ENCODE peak calls at places on chromosomes 2 and 18, in eight cellular contexts. I is CD4-positive, alpha-beta memory T cell; W is lower lobe of right lung; P is left ventricle myocardium inferior; O is heart left ventricle; Q is SJSA1; X is sigmoid colon; H is IMR-90. N is an unnamed sample. For H3K27me3 and H3K4me1, the result is how much of the 10 kb centered on the place peaks cover.

GRCh38 chr2:9675369-9676351 is 44.9 kb upstream of the YWHAQ start:
- DNase-seq in I (no peak), W (no peak), P (no peak), O (no peak), Q (peak), X (no peak), H (peak), N (no peak)

GRCh38 chr2:1739961-1740713 is 4.2 kb downstream of the PXDN start:
- DNase-seq in I (no peak), W (peak), P (no peak), O (no peak), Q (peak), X (peak), H (peak), N (no peak)

GRCh38 chr2:237726401-237726830 is 72.2 kb upstream of the RBM44 start:
- DNase-seq in I (no peak), W (no peak), P (no peak), O (peak), Q (peak), X (peak), H (peak), N (no peak)

GRCh38 chr2:161857936-161858335 is 216.1 kb downstream of the DPP4 start:
- DNase-seq in I (no peak), W (no peak), P (no peak), O (no peak), Q (no peak), X (no peak), H (no peak), N (no peak)

GRCh38 chr2:112493858-112494648 is 12.1 kb downstream of the TTL start:
- DNase-seq in I (no peak), W (no peak), P (no peak), O (peak), Q (peak), X (no peak), H (peak), N (no peak)

GRCh38 chr2:118249970-118250369 is 161.7 kb downstream of the INSIG2 start:
- DNase-seq in I (no peak), W (no peak), P (no peak), O (no peak), Q (peak), X (no peak), H (peak), N (no peak)

GRCh38 chr2:85792783-85793441 is 39.1 kb downstream of the ATOH8 start:
- DNase-seq in I (no peak), W (no peak), P (no peak), O (no peak), Q (peak), X (peak), H (peak), N (no peak)

GRCh38 chr2:46486441-46486840 is 7.1 kb downstream of the TMEM247 start:
- DNase-seq in I (no peak), W (no peak), P (no peak), O (no peak), Q (no peak), X (no peak), H (no peak), N (no peak)

GRCh38 chr2:52960891-52961290 is 806.7 kb upstream of the CHAC2 start:
- DNase-seq in I (no peak), W (no peak), P (no peak), O (no peak), Q (no peak), X (no peak), H (no peak), N (no peak)

GRCh38 chr2:198483046-198483445 is 678.7 kb downstream of the PLCL1 start:
- DNase-seq in I (no peak), W (no peak), P (no peak), O (no peak), Q (no peak), X (no peak), H (no peak), N (no peak)

GRCh38 chr2:231665208-231665921 is 43.0 kb upstream of the PTMA start:
- DNase-seq in I (no peak), W (no peak), P (no peak), O (peak), Q (no peak), X (no peak), H (no peak), N (no peak)

GRCh38 chr2:231667497-231667896 is 40.8 kb upstream of the PTMA start:
- DNase-seq in I (no peak), W (no peak), P (no peak), O (no peak), Q (no peak), X (no peak), H (no peak), N (no peak)

GRCh38 chr2:231667096-231667427 is 41.3 kb upstream of the PTMA start:
- DNase-seq in I (no peak), W (no peak), P (no peak), O (no peak), Q (no peak), X (no peak), H (no peak), N (no peak)

GRCh38 chr2:231664727-231665126 is 43.6 kb upstream of the PTMA start:
- DNase-seq in I (no peak), W (no peak), P (no peak), O (no peak), Q (no peak), X (no peak), H (no peak), N (no peak)

GRCh38 chr2:231666171-231667095 is 41.9 kb upstream of the PTMA start:
- DNase-seq in I (no peak), W (peak), P (peak), O (peak), Q (peak), X (peak), H (peak), N (peak)
- H3K4me3 ChIP-seq in I (no peak), W (peak), P (peak), O (peak), Q (peak), X (peak), H (peak), N (peak)

GRCh38 chr2:27306136-27306535 is 2.1 kb downstream of the UCN start:
- DNase-seq in I (no peak), W (no peak), P (no peak), O (no peak), Q (no peak), X (no peak), H (no peak), N (no peak)

GRCh38 chr2:27309651-27310050 is 1.4 kb upstream of the UCN start:
- DNase-seq in I (no peak), W (no peak), P (no peak), O (no peak), Q (no peak), X (no peak), H (no peak), N (no peak)

GRCh38 chr2:27308359-27308875 is at the start of gene UCN:
- DNase-seq in I (no peak), W (peak), P (no peak), O (peak), Q (no peak), X (no peak), H (peak), N (peak)

GRCh38 chr2:27306657-27307544 is 1.3 kb downstream of the UCN start:
- DNase-seq in I (peak), W (peak), P (no peak), O (no peak), Q (no peak), X (no peak), H (no peak), N (no peak)

GRCh38 chr2:27307545-27308358 is 493 bp downstream of the UCN start:
- DNase-seq in I (no peak), W (no peak), P (no peak), O (no peak), Q (no peak), X (no peak), H (no peak), N (no peak)
- H3K27me3 ChIP-seq in I (under half), W (under half), P (under half), O (under half), Q (under half), X (half or more), H (under half), N (under half)

GRCh38 chr18:31294199-31294747 is 23.7 kb upstream of the DSG1 start:
- DNase-seq in I (no peak), W (no peak), P (no peak), O (no peak), Q (no peak), X (no peak), H (no peak), N (no peak)

GRCh38 chr18:31297248-31297647 is 20.7 kb upstream of the DSG1 start:
- DNase-seq in I (no peak), W (no peak), P (no peak), O (no peak), Q (no peak), X (no peak), H (no peak), N (no peak)

GRCh38 chr18:31291688-31292087 is 26.3 kb upstream of the DSG1 start:
- DNase-seq in I (no peak), W (no peak), P (no peak), O (no peak), Q (no peak), X (no peak), H (no peak), N (no peak)
- H3K4me1 ChIP-seq in I (under half), W (under half), P (under half), O (under half), Q (under half), X (under half), H (under half), N (under half)

GRCh38 chr18:3879836-3880120 is 429.8 kb downstream of the TGIF1 start:
- DNase-seq in I (no peak), W (no peak), P (no peak), O (no peak), Q (no peak), X (no peak), H (no peak), N (no peak)
- H3K4me3 ChIP-seq in I (no peak), W (no peak), P (no peak), O (no peak), Q (no peak), X (no peak), H (no peak), N (no peak)

DNA sequence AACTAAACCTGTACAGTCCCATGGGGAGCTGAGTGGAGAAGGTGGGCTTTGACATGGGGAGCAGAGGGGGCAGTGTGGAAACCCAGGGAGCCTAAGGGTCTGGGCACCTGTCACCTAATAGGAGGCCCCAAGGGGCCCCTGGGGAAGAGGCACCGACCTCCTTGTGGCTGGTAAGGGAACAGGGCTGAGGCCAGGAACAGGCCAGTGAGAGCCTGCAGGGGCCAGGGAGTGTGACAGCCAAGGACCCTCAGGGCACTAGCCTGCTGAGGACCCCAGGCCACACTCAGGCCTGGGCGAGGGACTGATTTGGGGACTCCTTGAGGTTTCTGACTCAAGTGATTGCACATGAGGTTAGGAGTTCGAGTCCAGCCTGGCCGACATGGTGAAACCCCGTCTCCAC is 24.5 kb upstream of the ALPP start:
- DNase-seq in I (no peak), W (peak), P (no peak), O (no peak), Q (no peak), X (peak), H (no peak), N (no peak)
- H3K27me3 ChIP-seq in I (under half), W (half or more), P (half or more), O (half or more), Q (under half), X (half or more), H (under half), N (under half)

GRCh38 chr2:235024951-235025773 is 73.3 kb downstream of the SH3BP4 start:
- DNase-seq in I (no peak), W (no peak), P (no peak), O (no peak), Q (no peak), X (peak), H (no peak), N (no peak)

GRCh38 chr2:235018838-235019237 is 67.0 kb downstream of the SH3BP4 start:
- DNase-seq in I (no peak), W (no peak), P (no peak), O (no peak), Q (no peak), X (no peak), H (no peak), N (peak)

GRCh38 chr2:235024191-235024611 is 72.4 kb downstream of the SH3BP4 start:
- DNase-seq in I (no peak), W (no peak), P (no peak), O (no peak), Q (peak), X (peak), H (peak), N (no peak)

GRCh38 chr2:235017441-235017840 is 65.6 kb downstream of the SH3BP4 start:
- DNase-seq in I (no peak), W (no peak), P (no peak), O (no peak), Q (no peak), X (no peak), H (no peak), N (no peak)

GRCh38 chr2:235021752-235022151 is 69.9 kb downstream of the SH3BP4 start:
- DNase-seq in I (no peak), W (no peak), P (no peak), O (no peak), Q (peak), X (no peak), H (peak), N (no peak)
- H3K4me1 ChIP-seq in I (under half), W (under half), P (under half), O (under half), Q (half or more), X (under half), H (under half), N (under half)

GRCh38 chr18:50155406-50155805 is 39.5 kb downstream of the MYO5B start:
- DNase-seq in I (no peak), W (no peak), P (no peak), O (no peak), Q (no peak), X (no peak), H (no peak), N (no peak)
- H3K4me3 ChIP-seq in I (no peak), W (no peak), P (no peak), O (no peak), Q (no peak), X (no peak), H (no peak), N (no peak)

DNA sequence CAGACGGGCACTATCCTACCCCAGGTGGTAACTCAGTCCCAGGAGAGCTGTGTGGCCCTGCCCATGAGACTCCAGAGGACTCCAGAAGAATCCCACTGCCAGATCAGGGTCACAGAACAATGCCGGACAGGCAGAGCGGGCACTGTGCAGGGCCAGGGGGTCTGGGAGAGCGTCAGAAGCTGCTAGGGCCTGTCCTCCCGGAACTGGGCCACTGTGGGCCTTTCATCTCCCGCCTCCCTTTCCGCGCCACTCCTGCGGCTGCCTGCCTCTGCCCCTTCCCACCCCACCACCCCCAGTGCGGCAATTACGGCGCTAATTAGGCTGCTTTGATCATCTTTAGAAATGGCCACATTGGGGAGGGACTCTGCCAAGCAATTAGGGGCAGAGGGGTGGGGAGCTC is 607 bp upstream of the PRSS56 start:
- DNase-seq in I (no peak), W (no peak), P (no peak), O (no peak), Q (no peak), X (no peak), H (no peak), N (no peak)
- H3K27me3 ChIP-seq in I (under half), W (half or more), P (half or more), O (under half), Q (under half), X (half or more), H (half or more), N (under half)

N was measured in psoas muscle.